ENCODE peak calls at places on chromosome 6, in five cellular contexts. M is right cardiac atrium, P is sigmoid colon, N is NT2/D1, I is psoas muscle. A is an unnamed sample.

GRCh38 chr6:21987501-21987957 is 309.3 kb downstream of the PRL start:
- DNase-seq in N (no peak), P (peak; percentile 88), I (peak; percentile 73), M (peak; percentile 75), A (peak; percentile 86)

GRCh38 chr6:64553414-64553813 is 917.8 kb downstream of the PHF3 start:
- DNase-seq in I (no peak), M (no peak), N (no peak), P (no peak), A (no peak)

GRCh38 chr6:145086197-145086596 is 649.1 kb downstream of the EPM2A start:
- DNase-seq in N (peak; percentile 13), P (no peak), M (peak; percentile 55), I (no peak), A (no peak)

GRCh38 chr6:15247750-15248450 is 2.0 kb downstream of the JARID2 start:
- DNase-seq in P (peak; percentile 80), N (no peak), M (peak; percentile 57), I (peak; percentile 77), A (peak; percentile 90)

GRCh38 chr6:34358389-34358906 is 34.0 kb downstream of the NUDT3 start:
- DNase-seq in N (no peak), P (no peak), M (no peak), I (peak; percentile 67), A (no peak)

GRCh38 chr6:143806282-143807102 is 36.6 kb upstream of the LTV1 start:
- DNase-seq in P (no peak), N (no peak), M (peak; percentile 42), I (no peak), A (no peak)

GRCh38 chr6:84645563-84646266 is 118.7 kb downstream of the TBX18 start:
- DNase-seq in M (no peak), I (no peak), N (no peak), P (no peak), A (no peak)

GRCh38 chr6:125154184-125155135 is 887 bp downstream of the TPD52L1 start:
- DNase-seq in I (peak; percentile 77), M (peak; percentile 39), P (peak; percentile 68), N (peak; percentile 27), A (peak; percentile 77)

GRCh38 chr6:133568970-133569889 is 319.7 kb upstream of the TCF21 start:
- DNase-seq in P (peak; percentile 68), M (peak; percentile 18), N (peak; percentile 33), I (peak; percentile 52), A (no peak)

GRCh38 chr6:169591616-169592015 is 110.2 kb downstream of the WDR27 start:
- DNase-seq in I (no peak), P (no peak), N (no peak), M (no peak), A (no peak)

GRCh38 chr6:11618533-11618932 is 81.0 kb downstream of the TMEM170B start:
- DNase-seq in I (no peak), M (no peak), P (no peak), N (no peak), A (no peak)

GRCh38 chr6:75501756-75502155 is 8.2 kb upstream of the FILIP1 start:
- DNase-seq in P (no peak), M (no peak), I (no peak), N (no peak), A (no peak)

GRCh38 chr6:140567469-140567868 is 1193.0 kb upstream of the CITED2 start:
- DNase-seq in N (no peak), P (no peak), M (no peak), I (no peak), A (no peak)

GRCh38 chr6:44522871-44523270 is 135.4 kb downstream of the CDC5L start:
- DNase-seq in M (no peak), P (no peak), I (no peak), N (no peak), A (no peak)

GRCh38 chr6:125277838-125278237 is 23.9 kb downstream of the HDDC2 start:
- DNase-seq in M (no peak), I (peak; percentile 23), P (no peak), N (no peak), A (no peak)

GRCh38 chr6:108168026-108168463 is 2.2 kb downstream of the NR2E1 start:
- DNase-seq in N (no peak), M (no peak), P (no peak), I (no peak), A (no peak)

GRCh38 chr6:349491-349921 is 42.0 kb upstream of the IRF4 start:
- DNase-seq in M (no peak), N (no peak), I (no peak), P (no peak), A (peak; percentile 68)

GRCh38 chr6:4084444-4085328 is 5.7 kb upstream of the FAM217A start:
- DNase-seq in M (no peak), P (no peak), N (no peak), I (no peak), A (no peak)

GRCh38 chr6:6713660-6714446 is 125.3 kb downstream of the LY86 start:
- DNase-seq in P (peak; percentile 84), I (no peak), M (no peak), N (no peak), A (no peak)

GRCh38 chr6:25882066-25882496 is 8.0 kb upstream of the SLC17A3 start:
- DNase-seq in N (no peak), M (peak; percentile 18), P (no peak), I (peak; percentile 50), A (peak; percentile 75)

GRCh38 chr6:116253188-116253504 is 729 bp downstream of the TSPYL4 start:
- DNase-seq in I (no peak), M (no peak), P (no peak), N (no peak), A (no peak)

GRCh38 chr6:26351544-26351953 is 13.4 kb upstream of the BTN3A2 start:
- DNase-seq in M (no peak), N (no peak), I (no peak), P (no peak), A (no peak)

GRCh38 chr6:147906361-147906760 is 397.9 kb downstream of the SAMD5 start:
- DNase-seq in M (no peak), P (no peak), I (no peak), N (no peak), A (no peak)

GRCh38 chr6:150208606-150209352 is 65.9 kb downstream of the PPP1R14C start:
- DNase-seq in I (no peak), P (no peak), M (no peak), N (no peak), A (no peak)

GRCh38 chr6:135880066-135880972 is 28.8 kb downstream of the PDE7B start:
- DNase-seq in P (no peak), I (no peak), N (no peak), M (no peak), A (no peak)

GRCh38 chr6:131175559-131175958 is 40.3 kb downstream of the AKAP7 start:
- DNase-seq in P (no peak), M (no peak), I (no peak), N (no peak), A (no peak)

GRCh38 chr6:40391851-40392595 is 195.1 kb downstream of the LRFN2 start:
- DNase-seq in I (no peak), M (no peak), N (no peak), P (no peak), A (no peak)

GRCh38 chr6:52617087-52617486 is 40.2 kb upstream of the TRAM2 start:
- DNase-seq in P (no peak), M (no peak), N (no peak), I (no peak), A (no peak)

GRCh38 chr6:140043357-140043756 is 668.9 kb upstream of the CITED2 start:
- DNase-seq in N (no peak), I (no peak), P (no peak), M (no peak), A (no peak)

GRCh38 chr6:169648617-169649016 is 53.2 kb downstream of the WDR27 start:
- DNase-seq in M (no peak), I (no peak), N (no peak), P (peak; percentile 32), A (no peak)

GRCh38 chr6:107106165-107106564 is 9.2 kb downstream of the BEND3 start:
- DNase-seq in M (no peak), P (no peak), N (no peak), I (no peak), A (no peak)

DNA sequence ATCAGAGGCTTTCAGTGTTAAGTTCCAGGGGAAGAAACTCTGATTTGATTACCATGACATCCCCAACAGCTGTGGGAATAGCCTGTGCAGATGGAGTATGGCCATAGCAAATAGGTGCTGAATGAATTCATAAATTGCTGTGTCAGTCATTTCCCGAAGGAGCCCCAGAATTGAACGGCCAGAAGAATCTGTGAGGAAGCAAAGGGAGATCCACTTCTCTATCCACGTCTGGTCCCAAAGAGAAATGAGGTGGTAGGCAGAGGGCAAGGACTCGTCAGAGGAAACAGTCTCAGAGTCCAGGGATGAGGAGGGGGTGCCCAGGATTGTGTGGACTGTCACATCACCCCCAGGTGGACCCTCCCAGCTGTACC is 3.1 kb upstream of the TAF8 start:
- DNase-seq in P (peak; percentile 62), M (no peak), N (no peak), I (no peak), A (no peak)
- H3K4me1 ChIP-seq in P (no peaks in the 10 kb centered on the region), M (peaks cover 11% of the 10 kb centered on the region), N (peaks cover 9% of the 10 kb centered on the region), I (peaks cover 45% of the 10 kb centered on the region), A (peaks cover 19% of the 10 kb centered on the region)

GRCh38 chr6:38262609-38263008 is 377.1 kb downstream of the BTBD9 start:
- DNase-seq in P (no peak), M (no peak), N (no peak), I (no peak), A (no peak)
- H3K4me1 ChIP-seq in P (no peaks in the 10 kb centered on the region), M (peaks cover 4% of the 10 kb centered on the region), N (no peaks in the 10 kb centered on the region), I (peaks cover 16% of the 10 kb centered on the region), A (no peaks in the 10 kb centered on the region)

GRCh38 chr6:67952121-67952520 is 683.0 kb upstream of the ADGRB3 start:
- DNase-seq in M (no peak), N (no peak), P (no peak), I (no peak), A (no peak)

GRCh38 chr6:67956352-67956751 is 678.7 kb upstream of the ADGRB3 start:
- DNase-seq in M (no peak), P (no peak), N (no peak), I (peak; percentile 40), A (no peak)

DNA sequence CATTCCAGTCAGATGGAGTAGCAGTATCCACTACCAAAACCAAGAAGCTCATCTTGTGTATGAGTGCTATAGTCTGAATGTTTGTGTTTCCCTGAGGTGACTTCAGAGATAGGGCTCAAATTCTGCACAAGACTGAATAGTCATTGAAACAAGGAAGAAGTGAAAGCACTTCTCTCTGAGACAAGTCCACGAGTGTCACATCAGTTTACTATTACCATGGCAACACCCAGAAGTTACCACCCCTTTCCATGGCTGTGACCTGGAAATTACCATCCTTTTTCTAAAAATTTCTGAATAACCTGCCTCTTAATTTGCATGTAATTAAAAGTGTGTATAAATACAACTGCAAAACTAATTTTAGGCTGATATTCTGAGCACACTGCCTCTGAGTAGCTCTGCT is 682.1 kb upstream of the ADGRB3 start:
- DNase-seq in I (no peak), N (no peak), P (no peak), M (no peak), A (no peak)
- H3K4me1 ChIP-seq in I (no peaks in the 10 kb centered on the region), N (no peaks in the 10 kb centered on the region), P (no peaks in the 10 kb centered on the region), M (no peaks in the 10 kb centered on the region), A (no peaks in the 10 kb centered on the region)

DNA sequence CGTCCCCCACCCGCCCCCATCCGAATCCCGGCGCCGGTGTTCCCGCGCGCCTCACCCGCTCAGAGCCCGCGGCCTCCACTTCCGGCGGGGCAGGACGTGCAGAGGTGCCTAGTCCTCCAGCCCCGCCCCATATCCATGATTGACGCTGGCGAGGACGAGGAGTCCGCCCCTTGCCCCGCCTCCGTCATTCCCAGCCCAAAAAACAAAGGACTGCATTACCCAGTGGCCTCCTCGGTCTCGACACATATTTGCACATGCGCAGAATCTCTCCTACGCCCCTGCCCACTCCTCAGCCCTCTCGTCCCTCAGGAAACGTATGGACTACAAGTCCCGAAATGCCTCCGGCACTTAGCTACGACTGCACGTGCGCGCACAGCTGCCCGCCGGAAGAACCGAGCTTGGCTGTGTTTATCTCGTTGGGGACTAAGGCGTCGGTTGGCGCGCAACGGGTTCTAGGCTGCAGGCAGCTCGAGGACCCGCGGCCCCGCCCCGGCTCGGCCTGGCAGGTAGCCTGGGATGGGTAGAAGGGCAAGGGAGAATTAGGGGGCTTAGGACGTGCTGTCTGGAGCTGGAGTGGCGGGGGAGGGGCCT is at the start of the genes KLHDC3 and MEA1:
- DNase-seq in M (peak; percentile 99), P (peak; percentile 100), N (peak; percentile 98), I (peak; percentile 99), A (peak; percentile 99)
- H3K4me1 ChIP-seq in M (peaks cover 3% of the 10 kb centered on the region), P (no peaks in the 10 kb centered on the region), N (peaks cover 8% of the 10 kb centered on the region), I (peaks cover 51% of the 10 kb centered on the region), A (peaks cover 22% of the 10 kb centered on the region)